ENCODE peak calls at places on chromosomes 12 and 14, in four cellular contexts. J is H1, R is K562, O is GM12878. Q is an unnamed sample.
A peak's percentile ranks its signal among the peaks of the same experiment; 100 is the strongest.

GRCh38 chr12:24596768-24597388 is 352.0 kb downstream of the BCAT1 start:
- DNase-seq in J (no peak), R (peak; percentile 39), O (no peak), Q (peak; percentile 24)

GRCh38 chr12:51959921-51960320 is 8.4 kb downstream of the ACVR1B start:
- DNase-seq in J (no peak), R (no peak), O (no peak), Q (no peak)

GRCh38 chr12:13126494-13126893 is 23.0 kb upstream of the GSG1 start:
- DNase-seq in J (no peak), R (no peak), O (no peak), Q (no peak)

GRCh38 chr12:127231366-127231765 is 1035.6 kb upstream of the TMEM132C start:
- DNase-seq in J (no peak), R (no peak), O (no peak), Q (no peak)

GRCh38 chr12:90832427-90832826 is 122.5 kb downstream of the CCER1 start:
- DNase-seq in J (no peak), R (no peak), O (no peak), Q (no peak)

GRCh38 chr12:1591543-1591942 is 2.8 kb downstream of the FBXL14 start:
- DNase-seq in J (no peak), R (no peak), O (no peak), Q (no peak)

GRCh38 chr12:11877869-11878780 is 192.6 kb upstream of the BCL2L14 start:
- DNase-seq in J (no peak), R (no peak), O (no peak), Q (no peak)

GRCh38 chr12:109255377-109255776 is 53.7 kb downstream of the FOXN4 start:
- DNase-seq in J (no peak), R (peak; percentile 37), O (no peak), Q (peak; percentile 24)

GRCh38 chr12:80320121-80320678 is 123.8 kb upstream of the PTPRQ start:
- DNase-seq in J (no peak), R (no peak), O (no peak), Q (no peak)

GRCh38 chr14:52792097-52792415 is 649 bp upstream of the GNPNAT1 start:
- DNase-seq in J (no peak), R (no peak), O (no peak), Q (no peak)

GRCh38 chr12:106583578-106584103 is 837 bp downstream of the RFX4 start:
- DNase-seq in J (peak; percentile 86), R (no peak), O (no peak), Q (no peak)

GRCh38 chr12:6613015-6613775 is 6.0 kb upstream of the CHD4 start:
- DNase-seq in J (no peak), R (peak; percentile 95), O (no peak), Q (peak; percentile 62)

GRCh38 chr12:122094735-122095561 is 16.4 kb downstream of the MLXIP start:
- DNase-seq in J (no peak), R (peak; percentile 60), O (no peak), Q (no peak)

GRCh38 chr12:10634427-10634826 is 21.0 kb upstream of the MAGOHB start:
- DNase-seq in J (no peak), R (no peak), O (no peak), Q (peak; percentile 3)
- TF ChIP-seq CBX5 in J (no peak), R (no peak), O (no peak), Q (no peak)

DNA sequence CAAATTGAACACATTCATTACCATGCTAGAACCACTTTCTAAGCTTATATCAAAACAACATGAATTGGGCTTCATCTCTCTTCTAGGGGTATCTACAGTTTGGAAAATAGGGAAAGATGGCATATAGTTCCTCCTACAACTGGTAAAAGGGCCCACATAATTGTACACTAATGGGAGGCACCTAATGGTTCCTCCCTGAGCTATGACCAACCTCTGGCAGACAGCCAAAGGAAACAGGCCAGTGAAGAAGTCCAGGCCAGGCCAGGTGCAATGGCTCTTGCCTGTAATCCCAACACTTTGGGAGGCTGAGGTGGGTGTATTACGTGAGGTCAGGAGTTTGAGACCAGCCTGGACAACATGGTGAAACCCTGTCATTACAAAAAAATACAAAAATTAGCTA is 23.2 kb upstream of the APOF start:
- DNase-seq in J (no peak), R (peak; percentile 65), O (no peak), Q (no peak)
- TF ChIP-seq CBX5 in J (no peak), R (no peak), O (no peak), Q (no peak)

GRCh38 chr14:20998674-20999366 is at the start of gene SLC39A2:
- DNase-seq in J (peak; percentile 60), R (peak; percentile 38), O (no peak), Q (no peak)
- TF ChIP-seq CBX5 in J (no peak), R (no peak), O (no peak), Q (no peak)

DNA sequence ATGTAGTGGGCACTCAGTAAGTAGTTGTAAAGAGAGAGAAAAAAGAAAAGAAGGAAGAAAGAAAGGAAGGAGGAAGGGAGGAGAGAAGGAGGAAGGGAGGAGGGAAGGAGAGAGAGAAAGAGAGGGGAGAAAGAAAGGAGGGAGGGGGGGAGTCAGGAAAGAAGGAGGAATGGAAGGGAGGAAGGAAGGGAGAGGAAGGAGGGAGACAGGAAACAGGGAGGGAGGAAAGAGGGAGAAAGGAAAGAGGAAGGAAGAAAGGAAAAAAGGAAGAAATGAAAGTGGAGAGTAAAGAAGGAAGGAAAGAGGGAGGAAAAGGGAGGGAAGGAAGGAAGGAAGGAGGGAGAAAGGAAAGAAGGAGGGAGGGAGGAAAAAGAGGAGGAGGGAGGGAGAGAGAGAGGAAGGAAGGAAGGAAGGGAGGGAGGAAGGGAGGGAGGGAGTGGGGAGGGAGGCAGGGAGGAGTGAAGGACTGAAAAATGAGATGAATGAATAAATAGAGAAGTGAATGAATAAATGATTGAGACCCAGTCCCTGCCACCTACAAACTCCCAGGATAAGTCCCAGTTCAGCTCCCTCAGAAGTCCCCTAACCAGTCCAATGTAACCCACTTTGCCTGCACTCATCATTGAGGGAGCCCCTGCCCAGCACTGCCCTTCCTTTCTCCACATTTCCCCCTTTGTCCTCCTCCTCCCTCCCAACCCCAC is 739.0 kb upstream of the TBX3 start:
- DNase-seq in J (no peak), R (no peak), O (no peak), Q (no peak)
- TF ChIP-seq CBX5 in J (no peak), R (no peak), O (no peak), Q (no peak)

GRCh38 chr12:34406996-34407300 is 384.7 kb downstream of the ALG10 start:
- DNase-seq in J (no peak), R (no peak), O (no peak), Q (no peak)
- TF ChIP-seq CBX5 in J (no peak), R (no peak), O (no peak), Q (no peak)

Q was measured in HepG2.